ENCODE peak calls at places on chromosomes 2 and 18, in eight cellular contexts. M is Calu3, P is hepatocyte, C is AG10803, Y is BJ, N is colonic mucosa, S is esophagus muscularis mucosa, Q is progenitor cell of endocrine pancreas. R is an unnamed sample.

GRCh38 chr2:159108178-159108893 is 139.9 kb downstream of the TANC1 start:
- DNase-seq in M (no peak), P (no peak), C (no peak), Y (no peak), N (no peak), S (no peak), Q (no peak), R (no peak)

GRCh38 chr2:88540346-88540745 is 86.9 kb downstream of the EIF2AK3 start:
- DNase-seq in M (no peak), P (no peak), C (peak; percentile 51), Y (no peak), N (no peak), S (no peak), Q (no peak), R (peak; percentile 69)

GRCh38 chr2:203583696-203584095 is 48.6 kb upstream of the RAPH1 start:
- DNase-seq in M (peak; percentile 12), P (no peak), C (peak; percentile 69), Y (peak; percentile 52), N (no peak), S (no peak), Q (no peak), R (peak; percentile 62)

GRCh38 chr2:124048102-124048501 is 23.0 kb downstream of the CNTNAP5 start:
- DNase-seq in M (no peak), P (no peak), C (no peak), Y (no peak), N (no peak), S (no peak), Q (no peak), R (no peak)

GRCh38 chr2:38380397-38381130 is 3.5 kb upstream of the ATL2 start:
- DNase-seq in M (no peak), P (no peak), C (no peak), Y (no peak), N (no peak), S (no peak), Q (no peak), R (peak; percentile 46)

GRCh38 chr2:118310016-118310877 is 222.0 kb downstream of the INSIG2 start:
- DNase-seq in M (peak; percentile 33), P (peak; percentile 71), C (peak; percentile 68), Y (no peak), N (peak; percentile 33), S (peak; percentile 89), Q (no peak), R (peak; percentile 19)

GRCh38 chr18:49976810-49977209 is 163.5 kb upstream of the ACAA2 start:
- DNase-seq in M (no peak), P (no peak), C (peak; percentile 7), Y (no peak), N (no peak), S (no peak), Q (no peak), R (peak; percentile 1)

GRCh38 chr18:58195278-58195721 is 151.3 kb downstream of the NEDD4L start:
- DNase-seq in M (peak; percentile 54), P (peak; percentile 74), C (no peak), Y (no peak), N (peak; percentile 71), S (no peak), Q (no peak), R (no peak)

GRCh38 chr2:168935810-168936581 is 34.9 kb downstream of the G6PC2 start:
- DNase-seq in M (no peak), P (peak; percentile 49), C (peak; percentile 57), Y (no peak), N (no peak), S (no peak), Q (no peak), R (peak; percentile 71)

GRCh38 chr2:84495539-84496146 is 20.7 kb upstream of the DNAH6 start:
- DNase-seq in M (peak; percentile 37), P (peak; percentile 73), C (peak; percentile 76), Y (peak; percentile 26), N (peak; percentile 52), S (no peak), Q (no peak), R (peak; percentile 86)

DNA sequence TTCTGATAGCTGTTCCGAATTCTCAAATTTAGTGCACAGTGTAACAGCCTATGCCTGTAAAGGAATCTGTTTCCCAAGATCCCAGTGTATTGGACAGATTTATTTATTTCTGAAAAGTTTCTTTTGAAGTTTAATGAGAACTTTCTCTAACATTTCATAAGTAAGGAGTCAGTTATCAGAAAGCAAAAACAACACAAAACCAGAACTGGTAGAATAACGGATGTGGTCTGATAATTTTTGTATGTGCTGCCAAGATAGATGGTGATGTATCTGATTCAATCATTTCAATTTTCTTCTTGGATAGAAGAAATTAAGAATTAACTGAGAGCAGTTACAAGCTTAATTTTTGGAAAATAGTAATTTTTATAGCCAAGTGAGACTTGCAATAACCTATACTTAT is 374.3 kb downstream of the SOCS6 start:
- DNase-seq in M (no peak), P (no peak), C (no peak), Y (no peak), N (no peak), S (no peak), Q (no peak), R (peak; percentile 42)
- TF ChIP-seq CTCF in M (no peak), P (no peak), C (no peak), Y (no peak), N (no peak), S (no peak), Q (no peak), R (no peak)

GRCh38 chr2:70639841-70640448 is 86.3 kb upstream of the TGFA start:
- DNase-seq in M (no peak), P (no peak), C (no peak), Y (no peak), N (no peak), S (no peak), Q (no peak), R (no peak)

GRCh38 chr2:70646429-70646828 is 92.8 kb upstream of the TGFA start:
- DNase-seq in M (no peak), P (no peak), C (no peak), Y (no peak), N (peak; percentile 39), S (no peak), Q (no peak), R (no peak)

GRCh38 chr2:70645733-70646420 is 92.3 kb upstream of the TGFA start:
- DNase-seq in M (no peak), P (no peak), C (no peak), Y (no peak), N (peak; percentile 23), S (no peak), Q (no peak), R (no peak)

GRCh38 chr2:70641263-70641784 is 87.7 kb upstream of the TGFA start:
- DNase-seq in M (no peak), P (no peak), C (no peak), Y (no peak), N (no peak), S (no peak), Q (no peak), R (no peak)

DNA sequence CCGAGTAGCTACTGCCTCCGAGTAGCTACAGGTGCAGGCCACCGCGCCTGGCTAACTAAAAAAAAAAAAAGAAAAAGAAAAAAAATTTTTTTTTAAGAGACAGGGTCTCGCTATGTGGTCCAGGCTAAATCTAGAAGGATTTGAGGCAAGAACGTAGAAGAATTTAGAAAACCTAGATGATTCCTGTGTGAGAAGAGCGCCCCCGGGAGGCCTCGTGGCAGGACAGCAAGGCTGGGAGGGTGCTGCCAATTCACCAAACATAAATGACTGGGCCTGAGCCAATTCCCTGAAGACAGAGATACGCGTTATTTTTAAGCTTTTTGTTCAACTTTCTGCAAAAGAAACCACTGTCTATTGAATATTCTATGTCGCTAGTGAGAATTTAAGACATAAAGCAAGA is 90.1 kb upstream of the TGFA start:
- DNase-seq in M (peak; percentile 47), P (no peak), C (no peak), Y (no peak), N (peak; percentile 33), S (no peak), Q (no peak), R (no peak)
- TF ChIP-seq CTCF in M (no peak), P (peak; percentile 30), C (peak; percentile 33), Y (peak; percentile 16), N (peak; percentile 44), S (no peak), Q (peak; percentile 37), R (peak; percentile 15)

GRCh38 chr2:167279810-167280209 is 391.5 kb downstream of the XIRP2 start:
- DNase-seq in M (no peak), P (no peak), C (no peak), Y (no peak), N (no peak), S (no peak), Q (no peak), R (no peak)
- TF ChIP-seq CTCF in M (no peak), P (no peak), C (no peak), Y (no peak), N (no peak), S (no peak), Q (no peak), R (no peak)

GRCh38 chr2:89763254-89763580 is 1071.7 kb downstream of the RPIA start:
- DNase-seq in M (no peak), P (no peak), C (no peak), Y (no peak), N (no peak), S (no peak), Q (no peak), R (no peak)
- TF ChIP-seq CTCF in M (no peak), P (no peak), C (no peak), Y (no peak), N (no peak), S (no peak), Q (no peak), R (no peak)

DNA sequence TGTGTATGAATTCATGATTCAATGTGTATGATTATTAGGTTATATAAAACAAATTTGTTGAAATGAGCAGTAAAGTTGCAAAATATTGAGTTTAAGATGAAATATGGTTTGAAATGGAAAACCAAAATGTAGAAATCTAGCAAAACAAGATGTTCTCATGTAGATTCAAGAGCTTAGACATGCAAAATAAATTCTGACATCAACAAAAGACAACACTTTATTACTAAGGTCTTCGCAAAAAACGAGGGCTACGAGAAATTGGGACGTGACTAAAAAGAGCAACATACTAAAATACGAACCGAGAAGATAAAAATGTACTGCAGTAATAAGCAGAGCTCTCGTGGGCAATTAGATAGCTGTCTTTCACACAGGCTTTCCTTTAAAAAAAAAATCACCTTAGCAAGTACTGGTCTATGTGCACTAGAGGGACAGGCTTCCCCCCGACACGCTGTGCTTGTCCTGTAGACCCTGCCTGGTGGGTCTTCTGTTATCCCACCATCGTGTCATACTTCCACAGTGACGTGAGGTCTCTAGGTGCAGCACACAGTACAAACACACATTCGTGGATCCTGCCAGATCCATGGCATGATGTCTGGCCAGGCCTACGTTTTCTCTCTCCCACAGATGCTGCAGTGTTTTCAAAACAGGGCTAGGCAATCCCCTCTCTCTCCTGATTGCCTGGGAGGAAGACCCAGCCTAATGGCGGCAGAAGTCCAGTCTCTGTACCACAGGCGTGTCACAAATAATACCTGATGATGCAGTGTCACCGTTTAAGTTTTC is 240.8 kb downstream of the TCF4 start:
- DNase-seq in M (no peak), P (no peak), C (no peak), Y (no peak), N (no peak), S (no peak), Q (no peak), R (no peak)
- TF ChIP-seq CTCF in M (no peak), P (no peak), C (no peak), Y (no peak), N (no peak), S (no peak), Q (no peak), R (no peak)